ENCODE peak calls at places on chromosomes 16 and 17, in five cellular contexts. U is GM12878, W is sigmoid colon, S is upper lobe of left lung, C is esophagus muscularis mucosa. M is an unnamed sample.

GRCh38 chr17:17776889-17777288 is 59.9 kb downstream of the SREBF1 start:
- DNase-seq in U (no peak), W (no peak), S (no peak), C (no peak), M (no peak)

GRCh38 chr16:81036751-81037350 is 1.2 kb downstream of the ATMIN start:
- DNase-seq in U (no peak), W (no peak), S (no peak), C (no peak), M (no peak)

GRCh38 chr16:50103764-50104163 is 38.0 kb downstream of the HEATR3 start:
- DNase-seq in U (no peak), W (no peak), S (no peak), C (no peak), M (no peak)

GRCh38 chr17:74442670-74443515 is 11.0 kb downstream of the GPRC5C start:
- DNase-seq in U (no peak), W (peak), S (peak), C (peak), M (peak)

GRCh38 chr17:6096201-6097004 is 26.2 kb downstream of the WSCD1 start:
- DNase-seq in U (no peak), W (no peak), S (no peak), C (no peak), M (no peak)

GRCh38 chr16:27768651-27769270 is 218.8 kb downstream of the KATNIP start:
- DNase-seq in U (no peak), W (no peak), S (no peak), C (no peak), M (no peak)

GRCh38 chr17:19456016-19456927 is 45.2 kb downstream of the RNF112 start:
- DNase-seq in U (no peak), W (no peak), S (no peak), C (peak), M (no peak)

GRCh38 chr17:43880420-43880991 is 26.8 kb downstream of the MPP2 start:
- DNase-seq in U (no peak), W (no peak), S (no peak), C (no peak), M (peak)

GRCh38 chr17:16297367-16298139 is 55.7 kb downstream of the CENPV start:
- DNase-seq in U (no peak), W (no peak), S (no peak), C (no peak), M (peak)

GRCh38 chr16:10978124-10978523 is 33.8 kb downstream of the CLEC16A start:
- DNase-seq in U (no peak), W (no peak), S (no peak), C (no peak), M (no peak)

GRCh38 chr16:47017636-47018035 is 44.2 kb upstream of the DNAJA2 start:
- DNase-seq in U (no peak), W (no peak), S (no peak), C (no peak), M (no peak)

GRCh38 chr16:86934581-86935322 is 356.4 kb downstream of the FOXL1 start:
- DNase-seq in U (no peak), W (no peak), S (no peak), C (no peak), M (no peak)

GRCh38 chr16:14057878-14058382 is 13.2 kb upstream of the MRTFB start:
- DNase-seq in U (no peak), W (no peak), S (no peak), C (no peak), M (no peak)
- H3K4me3 ChIP-seq in U (no peak), W (no peak), S (no peak), C (no peak), M (no peak)

GRCh38 chr17:78746263-78746948 is 35.7 kb downstream of the CYTH1 start:
- DNase-seq in U (no peak), W (no peak), S (no peak), C (no peak), M (peak)

GRCh38 chr17:78746949-78747269 is 35.2 kb downstream of the CYTH1 start:
- DNase-seq in U (no peak), W (no peak), S (no peak), C (no peak), M (no peak)

GRCh38 chr17:78747479-78747878 is 34.6 kb downstream of the CYTH1 start:
- DNase-seq in U (no peak), W (no peak), S (no peak), C (no peak), M (no peak)

GRCh38 chr17:78748048-78748729 is 33.9 kb downstream of the CYTH1 start:
- DNase-seq in U (no peak), W (no peak), S (no peak), C (no peak), M (no peak)

DNA sequence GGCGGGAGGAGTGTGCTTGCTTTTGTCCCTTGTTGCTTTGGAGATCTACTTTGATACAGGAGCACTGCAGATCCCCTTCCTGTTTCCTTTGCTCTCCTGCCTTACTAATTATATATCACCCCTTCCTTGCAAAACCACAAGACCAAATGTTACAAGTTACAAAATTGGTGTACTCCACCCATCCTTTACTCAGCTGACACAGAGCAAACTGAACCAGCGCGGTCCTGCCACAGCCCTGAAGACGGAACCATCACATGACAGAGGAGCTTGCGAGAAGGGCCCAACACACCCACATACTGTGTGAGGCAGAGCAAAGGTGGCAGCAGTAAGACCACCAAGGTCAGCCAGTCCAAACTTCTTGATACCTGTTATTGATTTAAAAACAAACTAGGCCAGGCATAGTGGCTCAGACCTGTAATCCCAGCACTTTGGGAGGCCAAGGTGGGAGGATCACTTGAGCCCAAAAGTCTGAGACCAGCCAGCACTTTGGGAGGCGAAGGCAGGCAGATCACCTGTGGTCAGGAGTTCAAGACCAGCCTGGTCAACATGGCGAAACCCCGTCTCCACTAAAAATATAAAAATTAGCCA is 33.2 kb downstream of the CYTH1 start:
- DNase-seq in U (peak), W (peak), S (no peak), C (no peak), M (no peak)
- TF ChIP-seq POLR2AphosphoS5 in U (no peak), W (peak), S (peak), C (peak), M (no peak)

DNA sequence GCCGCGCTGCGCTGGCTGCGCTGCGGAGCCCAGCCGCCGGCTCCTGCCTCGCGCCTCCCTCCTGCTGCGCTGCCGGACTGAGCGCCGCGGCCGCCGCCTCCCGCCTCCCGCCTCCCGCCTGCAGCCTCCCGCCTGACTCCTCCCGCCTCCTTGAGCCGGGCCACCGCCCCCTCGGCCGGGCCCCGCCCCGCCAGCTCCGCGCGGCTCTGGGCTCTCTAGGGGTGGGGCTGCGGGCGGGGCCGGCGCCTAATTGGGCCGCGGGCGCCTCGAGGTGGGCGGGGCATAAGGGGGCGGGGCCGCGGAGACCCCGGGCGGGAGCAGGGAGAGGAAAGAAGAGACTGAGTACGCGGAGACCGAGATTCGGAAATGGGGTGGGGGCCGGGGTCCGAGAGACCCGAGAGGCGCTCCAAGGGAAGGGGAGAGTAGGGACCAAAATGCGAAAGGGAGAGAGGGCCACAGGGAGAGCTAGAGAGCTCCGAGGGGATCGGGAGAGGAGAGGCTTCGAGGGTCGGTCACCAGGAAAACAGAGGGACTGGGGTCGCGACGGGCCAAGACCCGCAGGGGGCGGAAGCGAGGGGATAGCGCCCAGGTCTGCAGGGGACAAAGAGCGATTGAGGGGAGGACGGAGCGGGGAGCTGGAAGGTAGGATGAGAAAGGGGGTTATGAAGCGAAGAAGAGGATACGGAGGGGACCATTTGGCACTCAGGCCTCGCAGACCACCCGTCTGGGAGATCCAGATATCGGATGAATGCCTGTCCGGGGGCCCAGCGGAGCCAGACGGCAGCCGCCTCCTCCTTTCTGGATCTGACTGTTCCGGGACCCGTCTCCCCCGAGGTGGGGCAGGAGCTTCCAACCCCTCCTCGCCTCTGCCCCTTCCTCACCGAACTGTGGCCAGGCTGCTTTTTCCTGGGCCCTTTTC is at the start of gene C1QL1:
- DNase-seq in U (no peak), W (peak), S (peak), C (peak), M (peak)
- TF ChIP-seq CTCF in U (no peak), W (no peak), S (no peak), C (no peak), M (peak)

GRCh38 chr17:4710693-4711634 is 532 bp downstream of the ARRB2 start:
- DNase-seq in U (no peak), W (no peak), S (no peak), C (no peak), M (no peak)

GRCh38 chr17:4709794-4710692 is at the start of gene ARRB2:
- DNase-seq in U (peak), W (peak), S (peak), C (peak), M (peak)

GRCh38 chr17:4708436-4708835 is 2.0 kb upstream of the ARRB2 start:
- DNase-seq in U (no peak), W (no peak), S (no peak), C (no peak), M (peak)

GRCh38 chr17:4712526-4712925 is 2.1 kb downstream of the ARRB2 start:
- DNase-seq in U (no peak), W (no peak), S (no peak), C (no peak), M (no peak)

GRCh38 chr17:4711671-4712111 is 1.3 kb downstream of the ARRB2 start:
- DNase-seq in U (no peak), W (peak), S (no peak), C (no peak), M (no peak)
- H3K4me3 ChIP-seq in U (peak), W (no peak), S (peak), C (no peak), M (peak)

DNA sequence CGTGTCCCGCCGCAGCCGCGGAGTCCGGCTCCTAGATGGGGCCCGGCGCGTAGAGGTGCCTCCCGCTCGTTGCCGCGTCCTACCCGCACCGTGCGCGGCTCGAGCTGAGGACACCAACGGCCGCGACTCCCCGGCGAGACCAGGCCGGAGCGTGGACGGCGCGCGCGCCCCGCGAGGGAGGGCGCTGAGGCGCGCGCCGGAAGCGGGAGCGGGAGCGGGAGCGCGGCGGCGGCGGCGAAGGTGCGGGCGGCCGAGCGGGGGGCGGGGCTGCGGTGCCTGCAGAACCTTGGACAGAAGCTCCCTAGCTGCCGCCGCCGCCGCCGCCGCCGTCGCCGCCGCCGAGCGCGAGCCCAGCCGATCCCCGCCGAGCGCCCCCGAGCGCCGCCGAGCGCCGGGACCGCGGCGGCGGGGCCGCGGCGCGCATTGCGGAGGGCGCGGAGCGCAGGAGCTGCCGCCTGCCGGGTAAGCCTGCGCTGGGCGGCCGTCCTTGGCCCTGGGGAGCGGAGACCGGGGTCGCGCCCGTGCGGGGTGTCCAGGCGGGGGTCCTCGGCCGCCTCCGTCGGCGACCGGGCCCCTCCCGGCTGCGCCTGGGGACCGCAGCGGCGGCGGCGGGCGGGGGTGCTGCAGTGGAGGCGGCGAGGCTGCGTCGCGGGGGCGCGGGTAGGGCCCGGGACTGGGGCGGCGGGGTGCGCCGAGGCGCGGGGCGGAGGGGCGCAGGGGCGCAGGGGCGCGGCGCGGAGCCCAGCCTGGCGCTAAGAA is at the start of gene CDK5R1:
- DNase-seq in U (no peak), W (no peak), S (peak), C (no peak), M (peak)
- TF ChIP-seq POLR2AphosphoS5 in U (no peak), W (no peak), S (no peak), C (no peak), M (peak)